ENCODE peak calls at places on chromosomes 5 and 9, in ten cellular contexts. Y is ureter; C is G401; K is stimulated activated CD4-positive, alpha-beta T cell treated with anti-CD3 and anti-CD28 coated beads, TNF-alpha, amount 100 ng/mL, for 24 hours; J is activated CD4-positive, alpha-beta T cell treated with anti-CD3 and anti-CD28 coated beads, Interleukin-2, amount 50 U/mL, for 1 hour; N is iris pigment epithelial cell; L is effector memory CD4-positive, alpha-beta T cell; H is hepatocyte; A is effector memory CD8-positive, alpha-beta T cell; P is T-cell. R is an unnamed sample.
A peak's percentile ranks its signal among the peaks of the same experiment; 100 is the strongest.

GRCh38 chr5:131589510-131590348 is 45.3 kb downstream of the RAPGEF6 start:
- DNase-seq in J (peak; percentile 6), N (peak; percentile 64), H (peak; percentile 76), P (no peak), Y (no peak), C (peak; percentile 73), K (no peak), A (peak; percentile 18), L (no peak), R (no peak)

GRCh38 chr5:67206381-67207328 is 10.1 kb upstream of the CD180 start:
- DNase-seq in H (peak; percentile 58), C (no peak), K (peak; percentile 85), Y (peak; percentile 85), L (peak; percentile 76), J (peak; percentile 77), A (peak; percentile 68), N (peak; percentile 82), P (peak; percentile 52), R (peak; percentile 93)

GRCh38 chr9:129478461-129478860 is 142.4 kb downstream of the C9orf50 start:
- DNase-seq in A (no peak), N (no peak), P (no peak), H (no peak), L (no peak), J (no peak), Y (no peak), K (no peak), C (no peak), R (no peak)

GRCh38 chr9:114721491-114722362 is 39.7 kb upstream of the TEX48 start:
- DNase-seq in P (no peak), L (no peak), K (no peak), Y (peak; percentile 68), C (no peak), N (no peak), A (no peak), H (peak; percentile 85), J (no peak), R (no peak)

GRCh38 chr5:130992095-130992494 is 173.0 kb downstream of the HINT1 start:
- DNase-seq in P (no peak), K (no peak), J (no peak), A (no peak), Y (no peak), L (no peak), H (peak; percentile 62), N (peak; percentile 10), C (no peak), R (no peak)

GRCh38 chr9:38311382-38312270 is 80.9 kb upstream of the ALDH1B1 start:
- DNase-seq in L (no peak), H (peak; percentile 72), Y (no peak), N (no peak), K (no peak), C (no peak), A (no peak), J (no peak), P (no peak), R (no peak)

GRCh38 chr5:109694451-109694891 is 4.7 kb downstream of the MAN2A1 start:
- DNase-seq in Y (no peak), N (peak; percentile 76), J (no peak), A (no peak), K (no peak), L (no peak), H (no peak), P (no peak), C (no peak), R (no peak)

GRCh38 chr9:112945620-112946208 is 55.0 kb upstream of the SLC46A2 start:
- DNase-seq in N (no peak), C (no peak), H (no peak), L (no peak), P (no peak), K (peak; percentile 1), A (no peak), Y (no peak), J (no peak), R (no peak)

GRCh38 chr5:62268239-62268638 is 37.8 kb upstream of the KIF2A start:
- DNase-seq in Y (peak; percentile 58), L (no peak), P (no peak), C (no peak), H (peak; percentile 76), A (no peak), J (no peak), K (no peak), N (no peak), R (no peak)

GRCh38 chr5:79495311-79495710 is 18.6 kb downstream of the HOMER1 start:
- DNase-seq in N (peak; percentile 58), C (no peak), J (no peak), K (no peak), H (peak; percentile 48), P (no peak), L (no peak), Y (no peak), A (no peak), R (no peak)

GRCh38 chr5:79416499-79416898 is 97.4 kb downstream of the HOMER1 start:
- DNase-seq in L (no peak), Y (no peak), K (no peak), A (no peak), N (peak; percentile 2), H (no peak), P (no peak), J (no peak), C (no peak), R (no peak)

GRCh38 chr5:12592228-12592627 is 688.0 kb upstream of the CTNND2 start:
- DNase-seq in N (no peak), C (no peak), A (no peak), K (no peak), P (no peak), J (no peak), Y (no peak), L (no peak), H (no peak), R (no peak)

GRCh38 chr9:137370865-137371520 is 52.0 kb downstream of the EXD3 start:
- DNase-seq in A (no peak), Y (no peak), P (no peak), C (no peak), K (no peak), J (no peak), N (no peak), H (no peak), L (no peak), R (no peak)

GRCh38 chr5:104998169-104998568 is 1435.6 kb upstream of the NUDT12 start:
- DNase-seq in A (no peak), Y (no peak), P (no peak), J (no peak), L (no peak), N (no peak), C (no peak), H (no peak), K (no peak), R (no peak)

GRCh38 chr9:130527651-130528310 is 51.6 kb upstream of the FUBP3 start:
- DNase-seq in C (no peak), J (no peak), P (no peak), A (no peak), H (no peak), N (no peak), K (no peak), Y (no peak), L (no peak), R (no peak)

GRCh38 chr9:112858625-112859147 is 32.0 kb downstream of the SLC46A2 start:
- DNase-seq in J (no peak), K (no peak), P (no peak), L (no peak), H (no peak), A (no peak), C (no peak), N (peak; percentile 20), Y (no peak), R (no peak)

GRCh38 chr5:961002-961710 is 47.4 kb upstream of the NKD2 start:
- DNase-seq in K (no peak), N (no peak), P (no peak), A (no peak), H (no peak), J (no peak), C (no peak), L (no peak), Y (peak; percentile 42), R (no peak)

GRCh38 chr9:125974705-125975104 is 227.5 kb downstream of the PBX3 start:
- DNase-seq in L (no peak), C (no peak), A (no peak), J (no peak), Y (no peak), N (no peak), P (no peak), K (no peak), H (no peak), R (no peak)

GRCh38 chr9:34988218-34989055 is 1.1 kb upstream of the DNAJB5 start:
- DNase-seq in H (no peak), A (peak; percentile 41), P (peak; percentile 62), C (peak; percentile 61), Y (no peak), K (peak; percentile 51), N (peak; percentile 22), L (peak; percentile 30), J (peak; percentile 49), R (peak; percentile 62)

GRCh38 chr9:137116027-137116507 is 1.5 kb upstream of the DPP7 start:
- DNase-seq in H (no peak), N (no peak), C (no peak), K (no peak), J (no peak), L (no peak), Y (no peak), A (no peak), P (no peak), R (no peak)

GRCh38 chr5:148951612-148952011 is 111.2 kb downstream of the SH3TC2 start:
- DNase-seq in J (no peak), H (no peak), L (no peak), A (no peak), C (no peak), K (no peak), Y (no peak), N (no peak), P (no peak), R (no peak)

GRCh38 chr5:92889140-92889539 is 691.9 kb downstream of the NR2F1-AS1 start:
- DNase-seq in N (no peak), K (no peak), L (no peak), P (no peak), C (no peak), H (no peak), J (no peak), Y (no peak), A (no peak), R (no peak)

GRCh38 chr5:11046160-11046559 is 285.1 kb upstream of the DAP start:
- DNase-seq in C (no peak), J (no peak), Y (no peak), H (no peak), K (no peak), P (no peak), A (no peak), N (peak; percentile 8), L (no peak), R (no peak)

GRCh38 chr9:68869020-68869419 is 144.9 kb downstream of the PRKACG start:
- DNase-seq in C (no peak), K (no peak), Y (no peak), A (no peak), H (no peak), N (no peak), J (no peak), P (no peak), L (no peak), R (no peak)

GRCh38 chr5:137273511-137273910 is 225.6 kb downstream of the SPOCK1 start:
- DNase-seq in L (no peak), A (no peak), P (no peak), H (no peak), N (no peak), K (no peak), J (no peak), Y (no peak), C (no peak), R (no peak)

GRCh38 chr9:18056993-18057369 is 417.0 kb upstream of the ADAMTSL1 start:
- DNase-seq in C (no peak), Y (no peak), N (no peak), K (no peak), A (no peak), P (no peak), H (no peak), J (no peak), L (no peak), R (peak; percentile 6)

GRCh38 chr9:110031511-110032173 is 176.3 kb downstream of the C9orf152 start:
- DNase-seq in Y (no peak), L (no peak), A (no peak), N (peak; percentile 97), H (peak; percentile 38), J (no peak), C (no peak), K (no peak), P (no peak), R (no peak)

GRCh38 chr5:137096149-137097103 is 402.7 kb downstream of the SPOCK1 start:
- DNase-seq in P (no peak), Y (no peak), C (no peak), L (no peak), A (no peak), N (peak; percentile 12), J (no peak), H (no peak), K (no peak), R (no peak)

R was measured in T-helper 2 cell treated with Interferon-gamma antibody and Interleukin-4, amounts not matched to agents 5 μg/mL and 100 μg/mL, for 36 hours.